ENCODE peak calls at places on chromosomes 16 and 17, in ten cellular contexts. H, E, Y, P, S, Q, I, M, A and L are unnamed samples.

GRCh38 chr17:76659928-76660614 is 16.5 kb upstream of the ST6GALNAC1 start:
- DNase-seq in I (no peak), Y (peak), E (peak), H (no peak), A (no peak), Q (no peak), S (no peak), M (no peak), P (peak), L (no peak)

GRCh38 chr17:75691371-75692290 is 24.5 kb downstream of the SAP30BP start:
- DNase-seq in Q (peak), Y (no peak), E (no peak), H (peak), P (no peak), I (no peak), S (no peak), A (peak), M (no peak), L (peak)

GRCh38 chr17:21008516-21008915 is 34.3 kb downstream of the USP22 start:
- DNase-seq in P (no peak), S (no peak), I (no peak), M (no peak), Y (no peak), E (no peak), A (no peak), H (no peak), Q (no peak), L (no peak)

GRCh38 chr17:60351012-60351695 is 40.8 kb downstream of the USP32 start:
- DNase-seq in Y (no peak), I (no peak), A (no peak), S (no peak), M (no peak), E (no peak), P (no peak), H (no peak), Q (no peak), L (no peak)

GRCh38 chr16:85350146-85350728 is 238.0 kb upstream of the CIBAR2 start:
- DNase-seq in H (no peak), Y (no peak), P (no peak), I (no peak), E (no peak), M (no peak), A (peak), S (no peak), Q (no peak), L (no peak)

GRCh38 chr17:59668816-59669215 is 38.4 kb downstream of the PTRH2 start:
- DNase-seq in P (no peak), H (peak), S (no peak), M (no peak), I (no peak), A (peak), Y (no peak), E (no peak), Q (no peak), L (no peak)

GRCh38 chr17:4800462-4801185 is 1.5 kb downstream of the C17orf114 start:
- DNase-seq in M (no peak), E (no peak), Y (no peak), A (no peak), S (no peak), Q (no peak), I (no peak), H (no peak), P (no peak), L (no peak)

GRCh38 chr16:85798901-85799496 is 345 bp downstream of the EMC8 start:
- DNase-seq in Y (peak), M (peak), I (peak), A (peak), S (no peak), P (peak), H (peak), E (no peak), Q (peak), L (no peak)

GRCh38 chr17:14198013-14198412 is 38.6 kb downstream of the CDRT15 start:
- DNase-seq in Y (no peak), S (no peak), Q (no peak), M (no peak), P (no peak), H (no peak), I (no peak), A (no peak), E (peak), L (no peak)

GRCh38 chr17:64216385-64217248 is 46.4 kb downstream of the TEX2 start:
- DNase-seq in H (peak), A (peak), Y (no peak), Q (no peak), I (no peak), M (no peak), E (no peak), P (no peak), S (no peak), L (no peak)

GRCh38 chr17:62790554-62790953 is 17.6 kb downstream of the MARCHF10 start:
- DNase-seq in M (no peak), Q (no peak), S (no peak), Y (no peak), E (no peak), P (no peak), I (no peak), A (peak), H (peak), L (no peak)

GRCh38 chr16:12091569-12092346 is 115.2 kb downstream of the SNX29 start:
- DNase-seq in P (no peak), Y (no peak), H (no peak), S (no peak), E (no peak), A (no peak), I (no peak), Q (no peak), M (no peak), L (peak)

GRCh38 chr17:47257651-47258339 is 4.2 kb downstream of the ITGB3 start:
- DNase-seq in I (no peak), M (no peak), S (no peak), A (peak), Y (no peak), H (peak), P (no peak), E (no peak), Q (no peak), L (no peak)

GRCh38 chr16:22366371-22366770 is 8.0 kb downstream of the CDR2 start:
- DNase-seq in E (no peak), P (no peak), A (no peak), I (no peak), H (no peak), Y (no peak), M (no peak), Q (no peak), S (no peak), L (no peak)

GRCh38 chr17:59167571-59168001 is 12.0 kb downstream of the PRR11 start:
- DNase-seq in S (no peak), I (no peak), H (peak), A (no peak), M (no peak), P (no peak), E (no peak), Y (no peak), Q (peak), L (no peak)

GRCh38 chr16:86540894-86541293 is 14.1 kb downstream of the MTHFSD start:
- DNase-seq in E (no peak), H (no peak), Y (no peak), Q (no peak), M (no peak), P (no peak), A (no peak), S (no peak), I (no peak), L (no peak)

GRCh38 chr17:63772801-63773271 is 561 bp downstream of the CCDC47 start:
- DNase-seq in P (no peak), I (no peak), H (peak), Q (no peak), A (peak), M (no peak), S (no peak), E (no peak), Y (no peak), L (no peak)

GRCh38 chr16:25256821-25257503 is 683 bp downstream of the ZKSCAN2 start:
- DNase-seq in Y (no peak), M (no peak), H (peak), S (no peak), E (peak), P (no peak), Q (peak), A (peak), I (no peak), L (peak)

GRCh38 chr17:80720624-80721577 is 176.3 kb downstream of the RPTOR start:
- DNase-seq in S (no peak), Y (peak), H (no peak), P (peak), E (peak), M (peak), Q (peak), I (peak), A (no peak), L (no peak)

GRCh38 chr17:42252528-42253172 is 23.5 kb downstream of the STAT5B start:
- DNase-seq in Q (no peak), Y (no peak), H (peak), P (no peak), M (no peak), S (no peak), E (no peak), A (no peak), I (no peak), L (no peak)

GRCh38 chr17:28953444-28954118 is 2.3 kb upstream of the PHF12 start:
- DNase-seq in M (peak), S (no peak), I (peak), Q (peak), P (peak), H (peak), Y (peak), E (peak), A (peak), L (peak)

GRCh38 chr17:28511858-28512461 is 5.8 kb downstream of the FOXN1 start:
- DNase-seq in Y (no peak), I (no peak), P (no peak), H (no peak), E (no peak), M (no peak), Q (no peak), S (no peak), A (no peak), L (no peak)

GRCh38 chr16:51035711-51036110 is 115.4 kb downstream of the SALL1 start:
- DNase-seq in Y (no peak), S (no peak), E (no peak), Q (no peak), I (no peak), M (no peak), A (no peak), P (no peak), H (no peak), L (no peak)

GRCh38 chr17:41907633-41908539 is 10.9 kb downstream of the ACLY start:
- DNase-seq in M (no peak), Y (no peak), A (peak), S (no peak), E (no peak), P (no peak), H (peak), Q (no peak), I (no peak), L (no peak)

GRCh38 chr17:2302740-2303277 is 776 bp downstream of the SMG6 start:
- DNase-seq in H (peak), Y (no peak), A (no peak), S (no peak), P (no peak), Q (peak), M (no peak), I (no peak), E (no peak), L (no peak)

GRCh38 chr16:84455031-84455430 is 49.4 kb downstream of the MEAK7 start:
- DNase-seq in Y (no peak), Q (no peak), M (no peak), A (no peak), E (no peak), H (no peak), I (no peak), P (no peak), S (no peak), L (peak)

GRCh38 chr16:4016648-4017047 is 99.6 kb downstream of the ADCY9 start:
- DNase-seq in E (no peak), M (peak), Q (no peak), S (no peak), I (no peak), P (no peak), A (peak), Y (no peak), H (no peak), L (no peak)